ENCODE peak calls at places on chromosomes 3 and 15, in four cellular contexts. G is mesendoderm, N is esophagus squamous epithelium, T is uterus. S is an unnamed sample.

GRCh38 chr3:32836601-32837000 is 18.8 kb downstream of the TRIM71 start:
- DNase-seq in T (no peak), G (no peak), N (no peak), S (no peak)

GRCh38 chr15:96416934-96417759 is 86.6 kb downstream of the NR2F2 start:
- DNase-seq in G (peak), T (peak), N (no peak), S (no peak)

GRCh38 chr3:73365756-73366397 is 258.9 kb downstream of the PDZRN3 start:
- DNase-seq in G (no peak), N (no peak), T (peak), S (peak)

GRCh38 chr15:31977812-31978662 is 52.3 kb upstream of the CHRNA7 start:
- DNase-seq in N (no peak), G (peak), T (no peak), S (peak)

GRCh38 chr3:72145506-72146380 is 360.8 kb upstream of the PROK2 start:
- DNase-seq in N (no peak), G (peak), T (peak), S (no peak)

GRCh38 chr15:44035781-44036699 is 159.0 kb downstream of the FRMD5 start:
- DNase-seq in N (no peak), T (no peak), G (no peak), S (no peak)

GRCh38 chr15:34472947-34473346 is 35.3 kb upstream of the GOLGA8A start:
- DNase-seq in T (no peak), G (no peak), N (no peak), S (no peak)

GRCh38 chr3:136069933-136070332 is 104.4 kb downstream of the PPP2R3A start:
- DNase-seq in N (no peak), T (no peak), G (no peak), S (no peak)

GRCh38 chr15:43912991-43913927 is 86.5 kb downstream of the WDR76 start:
- DNase-seq in N (no peak), G (peak), T (peak), S (peak)

GRCh38 chr3:48624767-48625166 is 3.2 kb upstream of the TMEM89 start:
- DNase-seq in T (no peak), N (no peak), G (no peak), S (no peak)

GRCh38 chr3:48436477-48436787 is 3.5 kb downstream of the CCDC51 start:
- DNase-seq in N (no peak), T (no peak), G (no peak), S (no peak)

GRCh38 chr3:161500057-161500836 is 3.6 kb downstream of the OTOL1 start:
- DNase-seq in N (no peak), T (no peak), G (no peak), S (no peak)

GRCh38 chr3:71341721-71342120 is 241.8 kb downstream of the FOXP1 start:
- DNase-seq in T (no peak), G (no peak), N (no peak), S (no peak)

GRCh38 chr15:81747477-81747876 is 298.3 kb downstream of the MEX3B start:
- DNase-seq in G (no peak), N (no peak), T (no peak), S (no peak)

GRCh38 chr3:31880020-31880419 is 101.0 kb downstream of the OSBPL10 start:
- DNase-seq in N (no peak), T (no peak), G (peak), S (no peak)

GRCh38 chr15:78195735-78196201 is 38.6 kb downstream of the ACSBG1 start:
- DNase-seq in T (no peak), N (no peak), G (peak), S (no peak)

GRCh38 chr3:4710191-4710590 is 217.0 kb downstream of the ITPR1 start:
- DNase-seq in T (no peak), N (no peak), G (no peak), S (no peak)

GRCh38 chr3:146078031-146078430 is 83.0 kb downstream of the PLOD2 start:
- DNase-seq in N (no peak), G (no peak), T (no peak), S (no peak)

GRCh38 chr3:168341192-168341816 is 245.6 kb upstream of the GOLIM4 start:
- DNase-seq in G (no peak), T (no peak), N (no peak), S (no peak)

GRCh38 chr15:26910715-26911114 is 43.9 kb downstream of the GABRA5 start:
- DNase-seq in G (no peak), N (no peak), T (no peak), S (peak)

GRCh38 chr15:57541805-57542504 is 49.7 kb upstream of the MYZAP start:
- DNase-seq in G (peak), N (no peak), T (peak), S (peak)

DNA sequence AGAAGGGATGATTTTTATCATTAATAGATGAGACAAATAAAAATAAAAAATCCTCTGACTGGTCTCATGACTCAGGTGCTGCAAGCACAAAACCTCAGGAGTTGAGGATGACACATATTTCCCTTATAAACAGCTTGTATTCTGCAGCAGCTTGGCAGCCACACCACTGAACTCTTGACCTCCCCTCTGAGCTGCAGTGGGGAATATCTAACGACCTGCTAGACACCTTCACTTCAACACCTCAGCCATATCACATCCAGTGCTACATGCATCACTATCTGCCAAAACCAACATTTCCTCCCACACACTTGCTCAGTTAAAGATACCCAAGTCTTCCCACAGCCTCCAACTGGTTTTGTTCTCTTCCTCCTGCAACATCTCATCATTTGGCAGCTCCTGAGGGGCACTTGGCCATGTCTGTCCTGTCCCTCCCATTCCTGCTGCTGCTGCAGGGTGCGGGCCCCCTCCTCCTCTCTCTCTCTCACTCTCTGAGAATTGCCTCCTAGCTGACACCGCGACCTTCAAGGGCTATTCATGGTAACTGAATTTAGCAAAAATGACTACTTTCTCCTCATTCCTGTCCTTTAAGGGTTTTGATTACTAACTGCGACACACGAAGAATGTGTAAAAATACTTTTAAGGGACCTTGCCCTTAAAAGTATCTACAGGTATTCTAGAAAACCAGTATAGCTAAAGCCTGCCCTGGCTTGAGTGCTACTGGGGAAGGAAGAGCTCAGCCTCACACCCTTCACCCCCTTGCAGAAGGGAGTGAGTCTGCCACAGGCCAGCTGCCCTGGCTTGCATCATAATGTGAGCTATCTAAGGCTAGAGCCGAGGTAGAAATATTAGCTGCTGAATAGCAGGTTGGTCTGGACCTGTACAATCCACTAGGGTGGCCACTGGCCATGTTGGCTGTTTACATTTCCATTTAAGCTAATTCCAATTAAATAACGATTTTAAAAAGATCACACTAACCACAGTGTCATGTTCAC is 5.0 kb upstream of the CCR9 start:
- DNase-seq in G (peak), T (no peak), N (no peak), S (no peak)
- H3K27ac ChIP-seq in G (no peak), T (no peak), N (no peak), S (no peak)

DNA sequence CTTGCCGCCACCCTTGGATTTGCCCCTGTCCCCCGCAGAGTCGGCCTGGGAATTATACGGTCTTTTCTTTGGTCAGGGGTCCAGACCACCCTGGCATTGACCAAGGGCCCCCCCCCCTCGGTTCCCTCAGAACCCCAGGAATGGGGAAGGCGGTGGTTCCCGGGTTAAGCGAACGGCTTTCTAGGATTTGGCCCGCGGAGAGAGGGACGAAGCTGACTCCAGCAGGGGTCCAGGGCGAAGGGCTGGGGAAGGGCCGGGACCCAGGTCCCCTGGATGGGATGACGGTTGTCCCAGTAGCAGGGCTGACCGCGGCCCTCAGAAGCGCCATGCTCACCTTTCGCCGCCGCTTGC is 282 bp downstream of the RRP9 start:
- DNase-seq in G (no peak), T (no peak), N (no peak), S (no peak)
- H3K27ac ChIP-seq in G (no peak), T (no peak), N (peak), S (no peak)

DNA sequence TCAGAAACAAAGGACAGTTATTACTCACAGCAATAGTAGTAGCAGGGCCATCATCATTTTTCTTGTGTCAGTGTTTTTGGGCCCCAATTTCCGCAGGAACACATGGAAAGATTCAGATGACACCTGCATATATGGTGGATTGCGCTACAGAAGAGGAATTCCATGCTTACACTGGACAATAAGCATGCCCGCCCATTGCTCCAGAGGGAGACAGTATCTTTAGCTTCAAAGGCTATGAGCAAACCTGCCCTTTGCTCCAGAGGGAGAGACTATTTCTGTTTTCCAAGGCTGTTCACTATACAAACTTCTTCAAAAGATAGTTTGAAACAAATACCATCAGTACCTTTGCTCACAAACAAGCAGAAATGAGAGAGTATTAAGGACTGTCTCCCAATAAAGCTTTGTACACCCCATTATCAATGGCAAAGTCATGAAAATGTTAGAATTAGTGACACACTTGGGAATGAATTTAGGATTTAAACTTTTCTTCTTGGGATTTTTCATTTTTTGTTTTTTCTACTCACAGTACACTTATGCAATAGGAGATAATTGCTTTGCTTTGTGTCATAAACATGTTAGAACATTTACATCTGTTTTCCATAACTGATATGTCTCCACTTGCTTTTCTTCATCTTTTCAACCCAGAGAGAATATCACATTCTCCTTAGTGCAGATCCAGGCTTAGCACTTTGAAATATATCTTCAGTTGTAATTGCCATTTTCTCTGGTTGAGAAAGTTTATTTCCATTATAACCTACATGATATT is 564.5 kb upstream of the ZNF717 start:
- DNase-seq in G (no peak), T (no peak), N (no peak), S (no peak)
- H3K27ac ChIP-seq in G (no peak), T (no peak), N (no peak), S (no peak)

GRCh38 chr15:30922469-30923311 is 19.0 kb downstream of the FAN1 start:
- DNase-seq in T (no peak), G (peak), N (no peak), S (peak)
- H3K27ac ChIP-seq in T (peak), G (peak), N (no peak), S (peak)

GRCh38 chr3:40764722-40765121 is 240.0 kb downstream of the ZNF621 start:
- DNase-seq in N (no peak), T (no peak), G (no peak), S (no peak)
- H3K27ac ChIP-seq in N (no peak), T (no peak), G (no peak), S (no peak)

GRCh38 chr3:149535395-149535685 is 60.8 kb downstream of the TM4SF4 start:
- DNase-seq in T (no peak), N (no peak), G (no peak), S (no peak)

GRCh38 chr3:149534082-149534481 is 59.6 kb downstream of the TM4SF4 start:
- DNase-seq in T (no peak), N (no peak), G (no peak), S (no peak)

GRCh38 chr3:149529099-149529498 is 54.6 kb downstream of the TM4SF4 start:
- DNase-seq in G (no peak), T (no peak), N (no peak), S (no peak)

GRCh38 chr3:149534671-149535394 is 60.3 kb downstream of the TM4SF4 start:
- DNase-seq in N (no peak), G (peak), T (no peak), S (no peak)

GRCh38 chr3:149532463-149533180 is 58.1 kb downstream of the TM4SF4 start:
- DNase-seq in T (no peak), N (no peak), G (no peak), S (no peak)
- H3K27ac ChIP-seq in T (peak), N (no peak), G (no peak), S (peak)

S was measured in caudate nucleus.